ENCODE peak calls at places on chromosome 6, in seven cellular contexts. F is A549, P is ovary, H is stomach, A is SK-N-SH, W is H1, Z is tibial nerve. V is an unnamed sample.
A peak's percentile ranks its signal among the peaks of the same experiment; 100 is the strongest.

GRCh38 chr6:13859871-13860555 is 45.7 kb upstream of the MCUR1 start:
- DNase-seq in Z (no peak), F (no peak), A (peak; percentile 61), W (no peak), H (no peak), P (no peak), V (no peak)

GRCh38 chr6:46734867-46735719 is at the start of gene PLA2G7:
- DNase-seq in A (peak; percentile 35), Z (no peak), F (peak; percentile 6), P (peak; percentile 15), H (no peak), W (peak; percentile 74), V (peak; percentile 18)

GRCh38 chr6:3032986-3033385 is 33.3 kb downstream of the NQO2 start:
- DNase-seq in Z (no peak), F (peak; percentile 42), H (no peak), W (no peak), A (no peak), P (no peak), V (no peak)

GRCh38 chr6:18681828-18682503 is 294.8 kb downstream of the RNF144B start:
- DNase-seq in A (no peak), Z (no peak), W (no peak), F (no peak), H (no peak), P (no peak), V (no peak)

GRCh38 chr6:106997392-106998257 is 23.1 kb upstream of the CD24 start:
- DNase-seq in W (peak; percentile 86), H (peak; percentile 53), F (peak; percentile 66), P (no peak), A (peak; percentile 66), Z (no peak), V (peak; percentile 63)

GRCh38 chr6:15948930-15949900 is 179.7 kb upstream of the MYLIP start:
- DNase-seq in Z (no peak), H (peak; percentile 80), F (peak; percentile 77), P (no peak), A (peak; percentile 15), W (no peak), V (peak; percentile 67)

GRCh38 chr6:81612136-81612535 is 140.3 kb downstream of the TENT5A start:
- DNase-seq in W (no peak), A (no peak), Z (no peak), H (no peak), F (no peak), P (no peak), V (no peak)

GRCh38 chr6:150992682-150993081 is 127.2 kb downstream of the MTHFD1L start:
- DNase-seq in Z (no peak), H (no peak), P (peak; percentile 48), W (no peak), A (no peak), F (no peak), V (no peak)

GRCh38 chr6:30541515-30542403 is 14.5 kb downstream of the GNL1 start:
- DNase-seq in Z (peak; percentile 56), W (peak; percentile 87), A (peak; percentile 66), P (peak; percentile 56), H (peak; percentile 83), F (peak; percentile 86), V (peak; percentile 82)

GRCh38 chr6:99543968-99544367 is 24.5 kb downstream of the CCNC start:
- DNase-seq in A (no peak), P (no peak), F (no peak), Z (no peak), W (no peak), H (no peak), V (no peak)

GRCh38 chr6:2412731-2413130 is 167.3 kb upstream of the GMDS start:
- DNase-seq in W (no peak), F (no peak), P (no peak), Z (no peak), H (no peak), A (no peak), V (no peak)

GRCh38 chr6:109092074-109092473 is 2.6 kb downstream of the SESN1 start:
- DNase-seq in F (no peak), Z (no peak), W (no peak), A (no peak), H (no peak), P (no peak), V (no peak)

GRCh38 chr6:109094351-109095035 is at the start of gene SESN1:
- DNase-seq in H (peak; percentile 93), Z (peak; percentile 87), A (peak; percentile 97), F (peak; percentile 96), W (peak; percentile 86), P (peak; percentile 90), V (peak; percentile 94)

GRCh38 chr6:109093732-109094131 is 914 bp downstream of the SESN1 start:
- DNase-seq in P (no peak), Z (no peak), H (no peak), A (no peak), W (no peak), F (no peak), V (no peak)

GRCh38 chr6:109087661-109088264 is 6.9 kb downstream of the SESN1 start:
- DNase-seq in A (peak; percentile 60), P (no peak), Z (no peak), W (no peak), H (no peak), F (no peak), V (no peak)

GRCh38 chr6:109091314-109092009 is 3.2 kb downstream of the SESN1 start:
- DNase-seq in H (no peak), A (no peak), W (no peak), F (no peak), P (no peak), Z (no peak), V (no peak)
- H3K4me3 ChIP-seq in H (peak overlapping the region; percentile 69), A (peak overlapping the region; percentile 96), W (no peak overlapping the region), F (no peak overlapping the region), P (peak overlapping the region; percentile 80), Z (peak overlapping the region; percentile 82), V (no peak overlapping the region)

GRCh38 chr6:37243816-37244370 is 13.7 kb upstream of the TBC1D22B start:
- DNase-seq in H (no peak), Z (no peak), P (peak; percentile 43), A (no peak), W (no peak), F (no peak), V (no peak)

GRCh38 chr6:37242042-37242428 is 15.5 kb upstream of the TBC1D22B start:
- DNase-seq in Z (no peak), A (no peak), P (no peak), F (no peak), H (no peak), W (no peak), V (no peak)

GRCh38 chr6:37242429-37243052 is 15.0 kb upstream of the TBC1D22B start:
- DNase-seq in H (no peak), Z (no peak), W (no peak), A (no peak), F (peak; percentile 90), P (peak; percentile 60), V (no peak)

GRCh38 chr6:37243131-37243815 is 14.3 kb upstream of the TBC1D22B start:
- DNase-seq in H (no peak), W (no peak), P (no peak), A (no peak), F (no peak), Z (no peak), V (no peak)

GRCh38 chr6:37244430-37245310 is 12.9 kb upstream of the TBC1D22B start:
- DNase-seq in F (peak; percentile 97), W (no peak), Z (peak; percentile 69), P (peak; percentile 89), A (no peak), H (peak; percentile 83), V (peak; percentile 57)
- TF ChIP-seq EP300 in F (peak; percentile 55), W (no peak), Z (peak; percentile 81), P (peak; percentile 92), A (peak; percentile 84), H (peak; percentile 58), V (peak; percentile 53)

GRCh38 chr6:108464506-108465084 is 96.1 kb upstream of the FOXO3 start:
- DNase-seq in H (no peak), F (peak; percentile 7), P (no peak), Z (no peak), A (no peak), W (no peak), V (no peak)
- H3K4me3 ChIP-seq in H (no peak overlapping the region), F (no peak overlapping the region), P (no peak overlapping the region), Z (no peak overlapping the region), A (no peak overlapping the region), W (no peak overlapping the region), V (no peak overlapping the region)

DNA sequence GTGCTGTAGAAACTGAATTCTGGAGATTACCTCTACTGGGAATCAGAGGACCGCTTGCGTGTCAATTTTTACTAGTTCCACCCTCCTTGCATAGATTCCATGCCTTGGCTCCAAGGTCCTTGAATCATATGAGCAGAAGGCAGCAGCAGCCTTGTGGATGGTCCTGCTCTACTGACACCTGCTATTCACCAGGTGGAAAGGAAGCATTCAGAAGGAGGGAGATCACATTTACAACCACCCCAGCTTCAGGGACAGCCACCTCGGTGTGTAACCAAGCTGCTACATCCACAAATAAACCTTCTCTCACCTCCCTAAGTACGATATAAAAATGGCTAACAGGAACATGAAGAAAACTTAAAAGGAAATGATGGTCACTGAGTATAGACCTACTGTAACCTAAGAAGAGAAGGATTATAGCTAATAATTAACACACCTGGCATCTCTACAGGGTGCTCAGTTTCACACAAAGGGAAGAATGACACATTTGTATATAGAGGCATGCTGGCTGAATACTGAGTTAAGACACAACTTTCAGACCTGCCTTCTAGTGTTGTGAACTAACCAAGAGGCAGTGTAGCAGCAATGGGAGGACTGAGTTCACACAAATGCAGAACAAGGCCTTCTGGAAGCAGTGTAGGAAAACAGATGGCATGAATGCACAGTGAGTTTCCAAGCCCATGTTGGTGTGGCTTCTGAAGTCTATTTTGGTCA is 46.3 kb upstream of the SRPK1 start:
- DNase-seq in A (no peak), P (no peak), F (no peak), W (no peak), H (no peak), Z (no peak), V (no peak)
- TF ChIP-seq EP300 in A (no peak), P (no peak), F (no peak), W (no peak), H (no peak), Z (no peak), V (no peak)

GRCh38 chr6:108921547-108922331 is 73.5 kb downstream of the ARMC2 start:
- DNase-seq in P (peak; percentile 32), A (no peak), Z (no peak), F (no peak), H (no peak), W (no peak), V (no peak)
- H3K4me3 ChIP-seq in P (no peak overlapping the region), A (no peak overlapping the region), Z (no peak overlapping the region), F (no peak overlapping the region), H (no peak overlapping the region), W (no peak overlapping the region), V (no peak overlapping the region)